ENCODE peak calls at places on chromosomes 12 and 14, in four cellular contexts. One of them, this sample, is unnamed.

GRCh38 chr14:45212231-45212630 is 40.8 kb downstream of the MIS18BP1 start:
- DNase-seq in endothelial cell: no peak
- DNase-seq in cardiac muscle cell: no peak
- DNase-seq in MCF 10A: no peak
- DNase-seq in this sample: no peak

GRCh38 chr12:49564241-49565118 is 3.5 kb downstream of the MCRS1 start:
- DNase-seq in endothelial cell: no peak
- DNase-seq in cardiac muscle cell: no peak
- DNase-seq in MCF 10A: no peak
- DNase-seq in this sample: no peak

GRCh38 chr12:99713946-99714520 is 66.5 kb downstream of the GARIN6 start:
- DNase-seq in endothelial cell: no peak
- DNase-seq in cardiac muscle cell: no peak
- DNase-seq in MCF 10A: no peak
- DNase-seq in this sample: no peak

GRCh38 chr12:1797991-1798733 is 22.2 kb upstream of the LRTM2 start:
- DNase-seq in endothelial cell: no peak
- DNase-seq in cardiac muscle cell: no peak
- DNase-seq in MCF 10A: no peak
- DNase-seq in this sample: no peak

GRCh38 chr14:31292962-31293616 is 85.5 kb upstream of the HECTD1 start:
- DNase-seq in endothelial cell: no peak
- DNase-seq in cardiac muscle cell: peak
- DNase-seq in MCF 10A: no peak
- DNase-seq in this sample: no peak

GRCh38 chr12:43273467-43273866 is 278.5 kb downstream of the ADAMTS20 start:
- DNase-seq in endothelial cell: no peak
- DNase-seq in cardiac muscle cell: no peak
- DNase-seq in MCF 10A: peak
- DNase-seq in this sample: no peak

GRCh38 chr12:62631531-62632520 is 165.2 kb downstream of the MON2 start:
- DNase-seq in endothelial cell: peak
- DNase-seq in cardiac muscle cell: peak
- DNase-seq in MCF 10A: no peak
- DNase-seq in this sample: peak

GRCh38 chr12:44317651-44318126 is 481.8 kb downstream of the TMEM117 start:
- DNase-seq in endothelial cell: no peak
- DNase-seq in cardiac muscle cell: peak
- DNase-seq in MCF 10A: peak
- DNase-seq in this sample: peak

GRCh38 chr12:46268349-46268616 is 560 bp downstream of the SLC38A1 start:
- DNase-seq in endothelial cell: no peak
- DNase-seq in cardiac muscle cell: peak
- DNase-seq in MCF 10A: no peak
- DNase-seq in this sample: peak

GRCh38 chr14:72686101-72686500 is 207.8 kb downstream of the DPF3 start:
- DNase-seq in endothelial cell: no peak
- DNase-seq in cardiac muscle cell: no peak
- DNase-seq in MCF 10A: no peak
- DNase-seq in this sample: no peak

GRCh38 chr14:54730156-54730961 is 163.4 kb downstream of the SAMD4A start:
- DNase-seq in endothelial cell: no peak
- DNase-seq in cardiac muscle cell: no peak
- DNase-seq in MCF 10A: no peak
- DNase-seq in this sample: no peak

GRCh38 chr12:101875112-101875961 is 2.0 kb upstream of the DRAM1 start:
- DNase-seq in endothelial cell: no peak
- DNase-seq in cardiac muscle cell: no peak
- DNase-seq in MCF 10A: no peak
- DNase-seq in this sample: no peak

GRCh38 chr12:93727195-93727811 is 50.1 kb downstream of the CRADD start:
- DNase-seq in endothelial cell: no peak
- DNase-seq in cardiac muscle cell: no peak
- DNase-seq in MCF 10A: no peak
- DNase-seq in this sample: no peak

GRCh38 chr14:92135269-92135668 is 13.5 kb downstream of the CPSF2 start:
- DNase-seq in endothelial cell: no peak
- DNase-seq in cardiac muscle cell: peak
- DNase-seq in MCF 10A: peak
- DNase-seq in this sample: no peak
- TF ChIP-seq CTCF in endothelial cell: peak
- TF ChIP-seq CTCF in cardiac muscle cell: peak
- TF ChIP-seq CTCF in MCF 10A: peak
- TF ChIP-seq CTCF in this sample: peak

GRCh38 chr14:97250925-97251324 is 453.7 kb downstream of the VRK1 start:
- DNase-seq in endothelial cell: no peak
- DNase-seq in cardiac muscle cell: no peak
- DNase-seq in MCF 10A: no peak
- DNase-seq in this sample: no peak

GRCh38 chr14:97246648-97247047 is 449.5 kb downstream of the VRK1 start:
- DNase-seq in endothelial cell: no peak
- DNase-seq in cardiac muscle cell: no peak
- DNase-seq in MCF 10A: no peak
- DNase-seq in this sample: no peak

GRCh38 chr14:97253756-97254155 is 456.6 kb downstream of the VRK1 start:
- DNase-seq in endothelial cell: no peak
- DNase-seq in cardiac muscle cell: no peak
- DNase-seq in MCF 10A: no peak
- DNase-seq in this sample: no peak

GRCh38 chr14:97248973-97249372 is 451.8 kb downstream of the VRK1 start:
- DNase-seq in endothelial cell: no peak
- DNase-seq in cardiac muscle cell: no peak
- DNase-seq in MCF 10A: no peak
- DNase-seq in this sample: no peak

DNA sequence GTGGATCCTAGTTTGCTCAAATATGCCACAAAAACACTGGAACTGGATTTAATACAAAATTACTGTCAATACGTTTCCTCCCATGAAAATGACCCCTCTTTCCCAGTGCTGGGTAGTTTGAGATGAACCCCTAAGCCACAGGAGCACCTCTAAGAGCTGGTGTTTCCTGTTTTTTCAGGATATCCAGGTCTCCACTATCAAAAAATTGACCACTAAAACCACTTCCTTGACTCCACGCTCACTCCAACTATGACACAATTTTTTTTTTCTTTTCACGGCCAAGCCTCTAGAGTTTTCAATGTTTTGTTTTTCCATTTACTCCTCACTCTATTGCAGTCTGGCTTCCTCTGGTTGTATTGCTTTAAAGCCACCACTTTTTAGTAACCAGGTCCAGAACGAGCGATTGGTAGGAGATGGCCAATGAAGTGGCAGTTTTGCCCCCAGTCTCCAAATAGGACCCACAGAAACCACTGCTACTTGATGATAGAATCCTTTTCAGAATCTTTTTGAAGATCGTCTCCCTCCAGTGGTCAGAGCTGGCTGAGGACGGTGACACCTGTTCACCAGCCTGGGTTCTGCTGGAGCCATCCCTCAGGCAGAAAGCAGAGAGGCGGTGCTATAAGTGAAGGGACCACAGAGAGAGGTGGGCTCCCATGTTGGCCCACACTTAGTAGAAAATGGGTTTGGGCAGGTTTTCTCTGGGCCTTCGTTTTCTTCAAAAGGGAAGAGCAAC is 454.4 kb downstream of the VRK1 start:
- DNase-seq in endothelial cell: peak
- DNase-seq in cardiac muscle cell: no peak
- DNase-seq in MCF 10A: no peak
- DNase-seq in this sample: no peak
- TF ChIP-seq CTCF in endothelial cell: no peak
- TF ChIP-seq CTCF in cardiac muscle cell: no peak
- TF ChIP-seq CTCF in MCF 10A: no peak
- TF ChIP-seq CTCF in this sample: no peak

GRCh38 chr12:115235880-115236279 is 551.9 kb upstream of the TBX3 start:
- DNase-seq in endothelial cell: no peak
- DNase-seq in cardiac muscle cell: no peak
- DNase-seq in MCF 10A: no peak
- DNase-seq in this sample: no peak

GRCh38 chr12:115230576-115230975 is 546.6 kb upstream of the TBX3 start:
- DNase-seq in endothelial cell: no peak
- DNase-seq in cardiac muscle cell: peak
- DNase-seq in MCF 10A: no peak
- DNase-seq in this sample: peak

GRCh38 chr12:115232455-115233156 is 548.6 kb upstream of the TBX3 start:
- DNase-seq in endothelial cell: no peak
- DNase-seq in cardiac muscle cell: no peak
- DNase-seq in MCF 10A: no peak
- DNase-seq in this sample: no peak

GRCh38 chr12:115229517-115229916 is 545.5 kb upstream of the TBX3 start:
- DNase-seq in endothelial cell: no peak
- DNase-seq in cardiac muscle cell: no peak
- DNase-seq in MCF 10A: no peak
- DNase-seq in this sample: no peak

GRCh38 chr12:115233891-115234543 is 550.0 kb upstream of the TBX3 start:
- DNase-seq in endothelial cell: no peak
- DNase-seq in cardiac muscle cell: peak
- DNase-seq in MCF 10A: no peak
- DNase-seq in this sample: no peak
- TF ChIP-seq CTCF in endothelial cell: no peak
- TF ChIP-seq CTCF in cardiac muscle cell: no peak
- TF ChIP-seq CTCF in MCF 10A: no peak
- TF ChIP-seq CTCF in this sample: no peak

DNA sequence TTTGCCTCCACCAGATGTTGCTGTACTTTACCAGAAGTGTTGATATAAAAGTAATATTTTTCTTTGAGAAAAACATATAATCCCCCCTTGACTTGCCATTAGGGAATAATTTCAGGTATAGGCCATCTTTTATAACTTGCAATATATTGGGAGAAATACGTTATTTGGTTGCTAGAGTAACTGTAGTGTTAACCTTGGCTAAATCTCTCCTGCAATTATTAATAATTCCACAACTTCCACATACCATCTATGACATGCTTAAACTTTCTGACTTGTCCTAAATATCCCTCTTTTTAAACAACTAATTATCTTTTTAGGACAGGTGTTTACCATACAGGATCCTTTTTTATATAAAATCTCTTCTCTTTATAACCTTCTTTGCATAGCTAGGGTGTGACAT is 1048.2 kb downstream of the SLC16A7 start:
- DNase-seq in endothelial cell: no peak
- DNase-seq in cardiac muscle cell: no peak
- DNase-seq in MCF 10A: peak
- DNase-seq in this sample: no peak
- TF ChIP-seq CTCF in endothelial cell: no peak
- TF ChIP-seq CTCF in cardiac muscle cell: no peak
- TF ChIP-seq CTCF in MCF 10A: no peak
- TF ChIP-seq CTCF in this sample: no peak